ENCODE peak calls at places on chromosomes 1 and 21, in eight cellular contexts. X is HTR-8/SVneo; M is colonic mucosa; Z is stimulated activated CD8-positive, alpha-beta memory T cell treated with anti-CD3 and anti-CD28 coated beads, Interleukin-2, amount 100 ng/mL, for 48 hours; Y is stimulated activated CD4-positive, alpha-beta T cell treated with anti-CD3 and anti-CD28 coated beads, Interleukin-2, amount 100 ng/mL, for 24 hours; S is left kidney; T is cardiac muscle cell; E is fibroblast of lung. J is an unnamed sample.

GRCh38 chr1:8818325-8818775 is 910 bp upstream of the RERE start:
- DNase-seq in X (no peak), M (peak; percentile 59), Z (no peak), Y (no peak), S (peak; percentile 34), T (peak; percentile 75), E (peak; percentile 75), J (no peak)

GRCh38 chr21:45525153-45525909 is 16.9 kb downstream of the SLC19A1 start:
- DNase-seq in X (no peak), M (peak; percentile 81), Z (no peak), Y (no peak), S (peak; percentile 39), T (no peak), E (no peak), J (peak; percentile 78)

GRCh38 chr21:36163780-36164426 is 7.3 kb downstream of the DOP1B start:
- DNase-seq in X (no peak), M (peak; percentile 38), Z (no peak), Y (no peak), S (peak; percentile 55), T (no peak), E (no peak), J (no peak)

GRCh38 chr1:42176902-42177519 is 12.5 kb upstream of the GUCA2A start:
- DNase-seq in X (peak; percentile 37), M (no peak), Z (no peak), Y (no peak), S (peak; percentile 71), T (peak; percentile 63), E (peak; percentile 50), J (peak; percentile 60)

GRCh38 chr1:191582169-191582568 is 576.1 kb upstream of the RGS18 start:
- DNase-seq in X (no peak), M (no peak), Z (no peak), Y (no peak), S (no peak), T (no peak), E (peak; percentile 4), J (no peak)

GRCh38 chr1:14568716-14569115 is 29.8 kb upstream of the KAZN start:
- DNase-seq in X (no peak), M (no peak), Z (no peak), Y (no peak), S (no peak), T (no peak), E (no peak), J (no peak)

GRCh38 chr1:167105150-167105840 is 11.4 kb downstream of the STYXL2 start:
- DNase-seq in X (no peak), M (no peak), Z (no peak), Y (no peak), S (peak; percentile 83), T (no peak), E (no peak), J (no peak)

GRCh38 chr1:65174585-65174984 is 26.6 kb downstream of the AK4 start:
- DNase-seq in X (peak; percentile 75), M (no peak), Z (no peak), Y (no peak), S (peak; percentile 26), T (peak; percentile 99), E (peak; percentile 98), J (no peak)

GRCh38 chr1:153792631-153793041 is 17.4 kb downstream of the SLC27A3 start:
- DNase-seq in X (no peak), M (no peak), Z (no peak), Y (no peak), S (no peak), T (no peak), E (no peak), J (no peak)

GRCh38 chr1:68231627-68232303 is 558 bp downstream of the WLS start:
- DNase-seq in X (peak; percentile 58), M (peak; percentile 68), Z (no peak), Y (no peak), S (peak; percentile 79), T (peak; percentile 85), E (peak; percentile 79), J (no peak)

GRCh38 chr1:7418442-7419080 is 352.5 kb upstream of the VAMP3 start:
- DNase-seq in X (no peak), M (peak; percentile 6), Z (no peak), Y (no peak), S (no peak), T (no peak), E (no peak), J (no peak)

GRCh38 chr1:1208713-1209433 is 2.5 kb upstream of the TNFRSF18 start:
- DNase-seq in X (no peak), M (no peak), Z (peak; percentile 44), Y (peak; percentile 71), S (no peak), T (peak; percentile 40), E (peak; percentile 51), J (no peak)

GRCh38 chr1:173580658-173581057 is 22.2 kb downstream of the SLC9C2 start:
- DNase-seq in X (no peak), M (no peak), Z (no peak), Y (no peak), S (no peak), T (no peak), E (no peak), J (no peak)

J was measured in HuH-7.5.